ENCODE peak calls at places on chromosomes 3 and 15, in seven cellular contexts. D, C, V, E, O, N and J are unnamed samples.

GRCh38 chr15:80846416-80846815 is 67.2 kb downstream of the CEMIP start:
- DNase-seq in D (no peak), C (no peak), V (no peak), E (no peak), O (no peak), N (peak), J (no peak)

GRCh38 chr3:77320514-77320913 is 280.6 kb downstream of the ROBO2 start:
- DNase-seq in D (peak), C (no peak), V (peak), E (peak), O (no peak), N (peak), J (peak)

GRCh38 chr3:179321585-179322322 is 1.1 kb upstream of the ZNF639 start:
- DNase-seq in D (peak), C (no peak), V (no peak), E (peak), O (no peak), N (peak), J (peak)

GRCh38 chr3:139299261-139300132 is 44.3 kb upstream of the MRPS22 start:
- DNase-seq in D (no peak), C (no peak), V (peak), E (peak), O (no peak), N (peak), J (no peak)

GRCh38 chr15:85168642-85169173 is 187.1 kb downstream of the PDE8A start:
- DNase-seq in D (peak), C (no peak), V (peak), E (peak), O (peak), N (peak), J (peak)

GRCh38 chr3:151837057-151837456 is 23.1 kb downstream of the AADAC start:
- DNase-seq in D (no peak), C (no peak), V (peak), E (peak), O (peak), N (no peak), J (peak)

GRCh38 chr3:190380184-190380583 is 7.8 kb upstream of the CLDN16 start:
- DNase-seq in D (no peak), C (no peak), V (no peak), E (no peak), O (no peak), N (no peak), J (no peak)

GRCh38 chr3:65672876-65673815 is 365.6 kb downstream of the MAGI1 start:
- DNase-seq in D (peak), C (no peak), V (peak), E (peak), O (peak), N (peak), J (peak)

GRCh38 chr15:99062226-99062625 is 42.7 kb upstream of the SYNM start:
- DNase-seq in D (no peak), C (no peak), V (no peak), E (no peak), O (no peak), N (no peak), J (no peak)

GRCh38 chr3:71160800-71161546 is 422.6 kb downstream of the FOXP1 start:
- DNase-seq in D (no peak), C (no peak), V (no peak), E (no peak), O (no peak), N (no peak), J (no peak)

GRCh38 chr3:47512416-47513124 is 942 bp downstream of the ELP6 start:
- DNase-seq in D (peak), C (no peak), V (no peak), E (peak), O (no peak), N (no peak), J (peak)

GRCh38 chr3:192354687-192355086 is 372.7 kb downstream of the FGF12 start:
- DNase-seq in D (no peak), C (no peak), V (no peak), E (no peak), O (no peak), N (no peak), J (no peak)

GRCh38 chr3:128971421-128971820 is 22.5 kb downstream of the CFAP92 start:
- DNase-seq in D (no peak), C (no peak), V (no peak), E (no peak), O (no peak), N (no peak), J (no peak)

GRCh38 chr3:53109822-53110771 is 20.1 kb downstream of the RFT1 start:
- DNase-seq in D (peak), C (no peak), V (peak), E (peak), O (peak), N (peak), J (no peak)

DNA sequence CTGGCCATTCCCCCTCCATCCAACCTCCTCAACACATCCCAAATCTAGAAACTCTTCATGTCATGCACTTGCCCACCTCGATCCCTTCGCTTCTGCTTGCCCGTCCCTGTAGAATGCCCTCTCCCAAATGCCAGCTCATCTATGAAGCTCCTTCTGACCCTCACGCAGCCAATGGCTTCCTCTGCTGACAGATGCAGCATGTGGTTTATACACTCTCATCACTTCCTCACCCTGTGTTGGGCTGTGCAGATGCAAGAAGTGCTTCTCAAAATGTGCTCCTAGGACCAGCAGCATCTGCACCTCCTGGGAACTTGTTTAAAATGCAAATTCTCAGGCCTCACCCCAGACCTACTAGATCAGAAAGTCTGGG is 51.7 kb downstream of the SEMA5B start:
- DNase-seq in D (no peak), C (no peak), V (no peak), E (no peak), O (no peak), N (no peak), J (no peak)
- TF ChIP-seq JUND in D (no peak), C (no peak), V (no peak), E (no peak), O (no peak), N (no peak), J (no peak)

DNA sequence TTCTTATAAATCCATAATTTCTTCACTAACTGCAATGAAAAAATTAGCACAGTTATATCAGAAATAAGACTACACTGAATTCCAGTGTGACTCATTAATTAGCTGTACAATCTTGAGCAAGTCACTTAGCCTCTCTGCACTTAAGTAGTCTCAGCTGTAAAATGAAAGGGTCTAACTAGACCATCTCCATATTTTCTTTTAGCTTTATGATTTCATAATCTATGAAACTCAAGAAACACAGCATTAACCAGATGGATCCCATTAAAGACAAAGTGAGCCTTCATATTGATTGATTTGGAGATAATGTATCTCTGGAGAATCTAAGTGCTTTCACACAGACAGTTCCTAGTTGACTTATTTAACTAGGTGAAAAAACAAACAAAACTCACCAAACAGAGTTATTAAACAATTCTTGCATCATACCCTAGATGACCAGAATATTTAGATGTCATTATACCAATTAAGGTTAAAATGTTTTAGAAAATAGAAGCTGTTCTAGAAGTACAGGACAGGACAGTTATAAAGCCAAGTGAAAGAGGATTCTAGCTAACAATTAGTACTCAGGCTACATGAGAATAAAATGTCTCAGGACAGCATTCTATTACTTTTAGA is 11.2 kb downstream of the CSNK1G1 start:
- DNase-seq in D (no peak), C (no peak), V (no peak), E (no peak), O (no peak), N (no peak), J (no peak)
- TF ChIP-seq JUND in D (peak), C (no peak), V (no peak), E (no peak), O (no peak), N (no peak), J (no peak)

GRCh38 chr15:67746450-67746849 is 78.9 kb upstream of the SKOR1 start:
- DNase-seq in D (no peak), C (no peak), V (no peak), E (no peak), O (no peak), N (no peak), J (peak)
- TF ChIP-seq JUND in D (no peak), C (no peak), V (no peak), E (no peak), O (no peak), N (no peak), J (no peak)

GRCh38 chr15:49428392-49429095 is 5.5 kb downstream of the FGF7 start:
- DNase-seq in D (no peak), C (no peak), V (no peak), E (no peak), O (no peak), N (no peak), J (no peak)
- TF ChIP-seq JUND in D (no peak), C (no peak), V (no peak), E (no peak), O (no peak), N (no peak), J (no peak)